ENCODE peak calls at places on chromosomes 4 and X, in ten cellular contexts. J is pancreas; T is endothelial cell; R is Calu3; B is T-helper 2 cell; Q is stimulated activated CD4-positive, alpha-beta T cell treated with anti-CD3 and anti-CD28 coated beads, Interleukin-2, amount 100 ng/mL, for 48 hours; X is T-helper 9 cell; E is right cardiac atrium; M is ACHN; V is activated T-helper 1 cell treated with Interleukin-2 at 50 U/mL for 16 hours. N is an unnamed sample.
A peak's percentile ranks its signal among the peaks of the same experiment; 100 is the strongest.

GRCh38 chrX:68945603-68946228 is 116.9 kb downstream of the EFNB1 start:
- DNase-seq in J (no peak), T (peak; percentile 19), R (no peak), B (no peak), Q (no peak), X (no peak), E (no peak), M (peak; percentile 0), V (no peak), N (no peak)

GRCh38 chr4:28481565-28481964 is 1620.9 kb downstream of the STIM2 start:
- DNase-seq in J (no peak), T (no peak), R (peak; percentile 3), B (no peak), Q (no peak), X (no peak), E (no peak), M (no peak), V (no peak), N (no peak)

GRCh38 chr4:161952382-161952781 is 211.4 kb downstream of the FSTL5 start:
- DNase-seq in J (no peak), T (no peak), R (no peak), B (no peak), Q (no peak), X (no peak), E (no peak), M (peak; percentile 14), V (no peak), N (no peak)

GRCh38 chr4:168643083-168643795 is 146.4 kb downstream of the PALLD start:
- DNase-seq in J (no peak), T (no peak), R (no peak), B (no peak), Q (no peak), X (no peak), E (no peak), M (no peak), V (no peak), N (no peak)

GRCh38 chrX:15930585-15930984 is 76.0 kb upstream of the AP1S2 start:
- DNase-seq in J (no peak), T (no peak), R (no peak), B (no peak), Q (no peak), X (no peak), E (no peak), M (peak; percentile 8), V (no peak), N (no peak)

GRCh38 chrX:156005144-156005543 is 7.6 kb downstream of the IL9R start:
- DNase-seq in J (no peak), T (no peak), R (no peak), B (no peak), Q (no peak), X (no peak), E (no peak), M (no peak), V (no peak), N (no peak)

GRCh38 chr4:183670251-183670650 is 11.2 kb downstream of the TRAPPC11 start:
- DNase-seq in J (no peak), T (no peak), R (no peak), B (no peak), Q (no peak), X (no peak), E (no peak), M (no peak), V (no peak), N (no peak)

GRCh38 chrX:2548731-2549423 is 48.1 kb upstream of the DHRSX start:
- DNase-seq in J (no peak), T (no peak), R (no peak), B (no peak), Q (no peak), X (no peak), E (no peak), M (no peak), V (no peak), N (no peak)

GRCh38 chrX:48703642-48704481 is 7.3 kb downstream of the SUV39H1 start:
- DNase-seq in J (no peak), T (no peak), R (peak; percentile 55), B (no peak), Q (no peak), X (no peak), E (no peak), M (no peak), V (no peak), N (no peak)

GRCh38 chr4:2101346-2102044 is 42.4 kb downstream of the NAT8L start:
- DNase-seq in J (no peak), T (no peak), R (no peak), B (no peak), Q (no peak), X (no peak), E (no peak), M (no peak), V (no peak), N (no peak)

GRCh38 chrX:9466115-9466495 is 1.2 kb downstream of the TBL1X start:
- DNase-seq in J (peak; percentile 30), T (peak; percentile 15), R (peak; percentile 29), B (no peak), Q (peak; percentile 13), X (no peak), E (peak; percentile 44), M (peak; percentile 11), V (no peak), N (peak; percentile 70)

GRCh38 chrX:727738-728621 is 97.4 kb downstream of the SHOX start:
- DNase-seq in J (no peak), T (no peak), R (peak; percentile 6), B (no peak), Q (no peak), X (no peak), E (no peak), M (no peak), V (no peak), N (no peak)

N was measured in Right ventricle myocardium superior.